ENCODE peak calls at places on chromosomes 3 and 15, in four cellular contexts. P is H9, Z is IMR-90, A is H1. D is an unnamed sample. For H3K27me3, the result is how much of the 10 kb centered on the place peaks cover.

GRCh38 chr3:104397713-104398112 is 969.0 kb upstream of the ALCAM start:
- DNase-seq in P (no peak), Z (no peak), A (no peak), D (no peak)

GRCh38 chr3:48157950-48158376 is 30.3 kb downstream of the CDC25A start:
- DNase-seq in P (peak), Z (peak), A (peak), D (peak)

GRCh38 chr15:34628577-34629152 is 45.2 kb upstream of the GOLGA8B start:
- DNase-seq in P (no peak), Z (peak), A (no peak), D (no peak)

GRCh38 chr3:69203631-69204314 is 81.4 kb upstream of the LMOD3 start:
- DNase-seq in P (no peak), Z (no peak), A (no peak), D (no peak)

GRCh38 chr3:171044828-171045793 is 18.6 kb upstream of the SLC2A2 start:
- DNase-seq in P (no peak), Z (peak), A (no peak), D (no peak)

GRCh38 chr3:33315826-33316225 is 38.6 kb downstream of the FBXL2 start:
- DNase-seq in P (no peak), Z (peak), A (no peak), D (no peak)

GRCh38 chr3:113912551-113913246 is 35.1 kb upstream of the ZDHHC23 start:
- DNase-seq in P (peak), Z (peak), A (no peak), D (peak)

GRCh38 chr3:155352900-155353490 is 59.5 kb upstream of the STRIT1 start:
- DNase-seq in P (no peak), Z (peak), A (no peak), D (peak)

GRCh38 chr15:69224383-69224782 is 63.9 kb downstream of the GLCE start:
- DNase-seq in P (no peak), Z (no peak), A (no peak), D (peak)

GRCh38 chr3:174937488-174937887 is 78.4 kb downstream of the NAALADL2 start:
- DNase-seq in P (no peak), Z (peak), A (no peak), D (no peak)

GRCh38 chr15:36230741-36231140 is 348.7 kb upstream of the CDIN1 start:
- DNase-seq in P (no peak), Z (peak), A (no peak), D (no peak)

GRCh38 chr3:13849018-13849417 is 30.9 kb downstream of the WNT7A start:
- DNase-seq in P (no peak), Z (no peak), A (no peak), D (no peak)

GRCh38 chr3:120773932-120774331 is 31.4 kb downstream of the GTF2E1 start:
- DNase-seq in P (no peak), Z (peak), A (no peak), D (no peak)

GRCh38 chr3:87313641-87314040 is 37.3 kb upstream of the POU1F1 start:
- DNase-seq in P (no peak), Z (no peak), A (no peak), D (no peak)

GRCh38 chr3:185552358-185552877 is at the start of gene LIPH:
- DNase-seq in P (no peak), Z (peak), A (no peak), D (peak)

GRCh38 chr15:58135511-58136174 is 2.5 kb upstream of the AQP9 start:
- DNase-seq in P (no peak), Z (no peak), A (no peak), D (no peak)

GRCh38 chr15:31366169-31366734 is 39.6 kb downstream of the KLF13 start:
- DNase-seq in P (peak), Z (no peak), A (no peak), D (peak)

GRCh38 chr15:51237816-51238215 is 100.6 kb downstream of the CYP19A1 start:
- DNase-seq in P (no peak), Z (no peak), A (no peak), D (no peak)

GRCh38 chr15:59138243-59138642 is 33.3 kb downstream of the CCNB2 start:
- DNase-seq in P (peak), Z (peak), A (peak), D (peak)

GRCh38 chr15:83185561-83185960 is 22.1 kb downstream of the HDGFL3 start:
- DNase-seq in P (no peak), Z (no peak), A (no peak), D (no peak)

GRCh38 chr15:51133140-51133630 is 38.5 kb upstream of the TNFAIP8L3 start:
- DNase-seq in P (no peak), Z (no peak), A (no peak), D (no peak)

GRCh38 chr3:156291269-156292123 is 171.1 kb downstream of the KCNAB1 start:
- DNase-seq in P (peak), Z (peak), A (peak), D (peak)

GRCh38 chr3:178492496-178492895 is 43.7 kb upstream of the KCNMB2 start:
- DNase-seq in P (no peak), Z (no peak), A (no peak), D (peak)

GRCh38 chr3:174431717-174432116 is 427.4 kb upstream of the NAALADL2 start:
- DNase-seq in P (no peak), Z (peak), A (no peak), D (no peak)

GRCh38 chr15:66901336-66902100 is 163.9 kb upstream of the SMAD3 start:
- DNase-seq in P (no peak), Z (peak), A (no peak), D (peak)

GRCh38 chr3:132417695-132418520 is 606 bp downstream of the DNAJC13 start:
- DNase-seq in P (peak), Z (peak), A (no peak), D (peak)

GRCh38 chr3:141876891-141877561 is 583 bp downstream of the ATP1B3 start:
- DNase-seq in P (peak), Z (peak), A (no peak), D (peak)

GRCh38 chr15:40339621-40339945 is 1.2 kb downstream of the CCDC9B start:
- DNase-seq in P (no peak), Z (no peak), A (peak), D (no peak)

DNA sequence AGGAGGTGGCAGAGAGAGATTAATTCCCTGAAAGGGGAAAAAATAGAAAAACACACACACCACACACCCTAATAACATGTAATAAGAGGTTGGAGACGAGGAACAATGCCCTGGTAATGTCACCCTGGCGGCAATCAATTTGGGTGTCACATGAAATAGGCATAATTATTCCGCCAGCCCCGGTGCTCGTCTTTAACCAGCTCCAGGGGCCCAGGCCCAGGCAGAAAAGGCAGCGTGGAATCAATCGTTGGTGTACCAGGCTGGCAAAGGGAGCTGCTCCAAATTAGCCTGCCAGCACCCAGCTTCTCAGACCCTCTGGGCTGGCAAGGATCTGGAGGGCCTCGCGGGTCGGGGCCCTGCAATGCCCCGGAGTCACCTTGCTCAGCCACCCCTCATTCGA is 5.6 kb downstream of the LINGO1 start:
- DNase-seq in P (no peak), Z (no peak), A (no peak), D (no peak)
- H3K27me3 ChIP-seq in P (under half), Z (half or more), A (under half), D (under half)

DNA sequence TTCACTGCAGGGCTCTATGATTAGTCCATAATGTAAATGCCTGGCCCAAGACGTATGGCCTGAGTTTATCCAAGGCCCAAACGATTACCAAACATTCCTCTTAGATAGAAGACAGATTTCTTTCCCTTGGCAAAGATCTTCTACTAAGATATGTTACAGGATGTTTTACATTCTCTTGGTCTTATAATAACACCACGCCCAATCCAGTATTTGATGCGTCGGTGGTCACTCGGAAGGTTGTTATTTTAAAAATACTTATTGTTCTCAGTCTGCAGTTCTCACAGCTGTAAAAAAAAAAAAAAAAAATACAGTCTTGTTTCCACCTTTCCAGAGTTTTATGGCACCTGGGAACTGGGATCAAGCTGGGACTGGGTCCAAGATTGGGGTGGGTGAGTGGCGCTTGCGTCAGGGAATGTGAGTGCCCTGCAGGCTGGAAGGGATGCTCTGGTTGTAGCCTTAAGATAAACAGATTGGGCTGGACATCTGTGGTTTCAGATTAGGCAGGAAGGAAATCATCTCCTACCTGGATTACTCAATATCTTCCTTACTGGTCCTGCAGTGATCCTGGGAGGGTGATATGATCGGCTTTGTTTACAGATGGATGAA is 179.5 kb downstream of the THSD4 start:
- DNase-seq in P (no peak), Z (peak), A (no peak), D (no peak)
- H2BK120ac ChIP-seq in P (no peak), Z (peak), A (no peak), D (no peak)

GRCh38 chr3:57062119-57062631 is 1.7 kb downstream of the SPATA12 start:
- DNase-seq in P (peak), Z (no peak), A (peak), D (peak)
- H4K5ac ChIP-seq in P (no peak), Z (no peak), A (peak), D (no peak)

DNA sequence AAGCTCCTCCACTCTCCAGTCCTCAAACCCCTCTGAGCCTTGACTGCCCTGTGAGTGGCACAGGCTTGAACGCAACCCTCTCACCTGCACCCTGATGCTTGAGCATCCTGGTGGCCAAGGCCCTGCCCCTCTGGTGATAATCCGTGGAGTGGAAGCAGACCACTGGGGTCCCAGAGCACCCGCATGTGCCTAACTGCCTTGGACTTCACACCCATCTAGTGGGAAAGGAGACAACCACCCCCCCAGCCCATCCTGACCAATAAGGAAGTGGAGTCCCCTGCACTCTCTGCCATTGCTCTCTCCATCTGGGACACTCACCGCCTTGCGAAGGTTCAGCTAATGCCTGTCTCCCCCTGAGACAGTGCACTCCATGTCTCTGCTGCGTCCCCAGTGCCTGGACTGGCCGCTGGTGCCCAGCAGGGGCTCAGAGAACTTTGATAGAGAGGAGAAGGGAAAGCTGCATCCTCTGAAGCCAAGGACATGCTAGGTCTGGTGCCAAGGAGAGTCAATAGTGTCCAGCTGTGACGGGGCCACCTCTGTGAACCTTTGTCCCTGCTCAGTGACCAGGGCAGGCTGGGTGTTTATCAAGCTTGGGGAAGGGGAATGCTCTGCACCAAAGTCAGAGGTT is 3.4 kb downstream of the KLF15 start:
- DNase-seq in P (no peak), Z (no peak), A (no peak), D (no peak)
- H3K27me3 ChIP-seq in P (under half), Z (under half), A (under half), D (under half)

GRCh38 chr15:90064931-90065681 is 37.2 kb downstream of the IDH2 start:
- DNase-seq in P (no peak), Z (no peak), A (no peak), D (peak)
- H2BK120ac ChIP-seq in P (no peak), Z (no peak), A (peak), D (no peak)

D was measured in mesendoderm.